ENCODE peak calls at places on chromosomes 3 and 15, in five cellular contexts. One of them, this sample, is unnamed.

GRCh38 chr15:55267401-55268053 is 22.1 kb downstream of the RAB27A start:
- DNase-seq in cardiac muscle cell: peak
- DNase-seq in hippocampal formation: peak
- DNase-seq in HuH-7: no peak
- DNase-seq in T-helper 17 cell: peak
- DNase-seq in this sample: peak

GRCh38 chr3:42660131-42660715 is 6.7 kb downstream of the ZBTB47 start:
- DNase-seq in hippocampal formation: no peak
- DNase-seq in HuH-7: no peak
- DNase-seq in T-helper 17 cell: no peak
- DNase-seq in cardiac muscle cell: no peak
- DNase-seq in this sample: no peak

GRCh38 chr3:112143251-112143650 is 10.2 kb upstream of the GCSAM start:
- DNase-seq in HuH-7: no peak
- DNase-seq in hippocampal formation: no peak
- DNase-seq in T-helper 17 cell: no peak
- DNase-seq in cardiac muscle cell: no peak
- DNase-seq in this sample: no peak

GRCh38 chr3:131216340-131216739 is 165.2 kb upstream of the NUDT16 start:
- DNase-seq in T-helper 17 cell: no peak
- DNase-seq in hippocampal formation: no peak
- DNase-seq in cardiac muscle cell: peak
- DNase-seq in HuH-7: no peak
- DNase-seq in this sample: no peak

GRCh38 chr3:47491777-47492176 is 16.0 kb upstream of the SCAP start:
- DNase-seq in T-helper 17 cell: no peak
- DNase-seq in HuH-7: no peak
- DNase-seq in hippocampal formation: no peak
- DNase-seq in cardiac muscle cell: no peak
- DNase-seq in this sample: no peak

GRCh38 chr3:63069780-63070540 is 194.7 kb upstream of the CADPS start:
- DNase-seq in T-helper 17 cell: no peak
- DNase-seq in cardiac muscle cell: no peak
- DNase-seq in hippocampal formation: no peak
- DNase-seq in HuH-7: no peak
- DNase-seq in this sample: no peak

GRCh38 chr15:43854801-43855200 is 28.0 kb downstream of the WDR76 start:
- DNase-seq in hippocampal formation: no peak
- DNase-seq in cardiac muscle cell: peak
- DNase-seq in HuH-7: no peak
- DNase-seq in T-helper 17 cell: no peak
- DNase-seq in this sample: no peak

GRCh38 chr3:128610671-128611070 is 39.9 kb downstream of the RPN1 start:
- DNase-seq in cardiac muscle cell: no peak
- DNase-seq in T-helper 17 cell: no peak
- DNase-seq in HuH-7: no peak
- DNase-seq in hippocampal formation: no peak
- DNase-seq in this sample: no peak

GRCh38 chr3:172877011-172877410 is 126.5 kb downstream of the ECT2 start:
- DNase-seq in cardiac muscle cell: peak
- DNase-seq in HuH-7: no peak
- DNase-seq in T-helper 17 cell: no peak
- DNase-seq in hippocampal formation: no peak
- DNase-seq in this sample: no peak

GRCh38 chr3:116048991-116049390 is 396.3 kb downstream of the LSAMP start:
- DNase-seq in cardiac muscle cell: no peak
- DNase-seq in hippocampal formation: no peak
- DNase-seq in T-helper 17 cell: no peak
- DNase-seq in HuH-7: no peak
- DNase-seq in this sample: no peak

GRCh38 chr3:157865449-157865862 is 240.8 kb downstream of the SHOX2 start:
- DNase-seq in hippocampal formation: no peak
- DNase-seq in T-helper 17 cell: no peak
- DNase-seq in cardiac muscle cell: peak
- DNase-seq in HuH-7: peak
- DNase-seq in this sample: peak

GRCh38 chr3:56711344-56711743 is 28.3 kb upstream of the TASOR start:
- DNase-seq in HuH-7: no peak
- DNase-seq in hippocampal formation: no peak
- DNase-seq in T-helper 17 cell: no peak
- DNase-seq in cardiac muscle cell: no peak
- DNase-seq in this sample: no peak

GRCh38 chr3:153350420-153350819 is 188.4 kb downstream of the RAP2B start:
- DNase-seq in cardiac muscle cell: peak
- DNase-seq in T-helper 17 cell: no peak
- DNase-seq in HuH-7: peak
- DNase-seq in hippocampal formation: no peak
- DNase-seq in this sample: no peak

GRCh38 chr3:56795807-56796185 is 6.0 kb downstream of the ARHGEF3 start:
- DNase-seq in hippocampal formation: no peak
- DNase-seq in HuH-7: no peak
- DNase-seq in T-helper 17 cell: no peak
- DNase-seq in cardiac muscle cell: no peak
- DNase-seq in this sample: no peak

GRCh38 chr3:75218577-75218976 is 445.6 kb upstream of the FRG2C start:
- DNase-seq in cardiac muscle cell: no peak
- DNase-seq in HuH-7: no peak
- DNase-seq in T-helper 17 cell: no peak
- DNase-seq in hippocampal formation: no peak
- DNase-seq in this sample: no peak

GRCh38 chr15:63436872-63437375 is 55.3 kb upstream of the CA12 start:
- DNase-seq in T-helper 17 cell: peak
- DNase-seq in HuH-7: peak
- DNase-seq in hippocampal formation: peak
- DNase-seq in cardiac muscle cell: peak
- DNase-seq in this sample: peak

GRCh38 chr15:25238716-25239470 is 199.9 kb downstream of the UBE3A start:
- DNase-seq in T-helper 17 cell: no peak
- DNase-seq in hippocampal formation: no peak
- DNase-seq in cardiac muscle cell: no peak
- DNase-seq in HuH-7: no peak
- DNase-seq in this sample: no peak

GRCh38 chr3:185900228-185900627 is 37.6 kb downstream of the TRA2B start:
- DNase-seq in cardiac muscle cell: peak
- DNase-seq in T-helper 17 cell: no peak
- DNase-seq in HuH-7: peak
- DNase-seq in hippocampal formation: no peak
- DNase-seq in this sample: no peak

GRCh38 chr3:158109295-158109803 is 540 bp upstream of the RSRC1 start:
- DNase-seq in T-helper 17 cell: no peak
- DNase-seq in hippocampal formation: no peak
- DNase-seq in cardiac muscle cell: no peak
- DNase-seq in HuH-7: no peak
- DNase-seq in this sample: no peak

GRCh38 chr15:69099976-69100375 is 60.5 kb upstream of the GLCE start:
- DNase-seq in T-helper 17 cell: no peak
- DNase-seq in HuH-7: no peak
- DNase-seq in cardiac muscle cell: no peak
- DNase-seq in hippocampal formation: no peak
- DNase-seq in this sample: no peak

GRCh38 chr3:193665370-193665989 is 72.5 kb downstream of the OPA1 start:
- DNase-seq in T-helper 17 cell: no peak
- DNase-seq in HuH-7: no peak
- DNase-seq in hippocampal formation: peak
- DNase-seq in cardiac muscle cell: peak
- DNase-seq in this sample: no peak

GRCh38 chr3:139541156-139541897 is 1.8 kb upstream of the RBP1 start:
- DNase-seq in HuH-7: no peak
- DNase-seq in cardiac muscle cell: no peak
- DNase-seq in hippocampal formation: peak
- DNase-seq in T-helper 17 cell: no peak
- DNase-seq in this sample: no peak

GRCh38 chr15:25478313-25478712 is 39.5 kb upstream of the UBE3A start:
- DNase-seq in hippocampal formation: no peak
- DNase-seq in HuH-7: no peak
- DNase-seq in T-helper 17 cell: no peak
- DNase-seq in cardiac muscle cell: no peak
- DNase-seq in this sample: no peak